ENCODE peak calls at places on chromosome 16, in seven cellular contexts. One of them, this sample, is unnamed. For H3K36me3, the result is how much of the 10 kb centered on the place peaks cover.

GRCh38 chr16:89584768-89585549 is 9.4 kb downstream of the CPNE7 start:
- DNase-seq in mucosa of descending colon: no peak
- DNase-seq in cardiac muscle cell: no peak
- DNase-seq in right lobe of liver: no peak
- DNase-seq in right atrium auricular region: no peak
- DNase-seq in OCI-LY7: no peak
- DNase-seq in suprapubic skin: no peak
- DNase-seq in this sample: no peak

GRCh38 chr16:81181013-81181720 is 57.3 kb upstream of the BCO1 start:
- DNase-seq in mucosa of descending colon: no peak
- DNase-seq in cardiac muscle cell: peak
- DNase-seq in right lobe of liver: peak
- DNase-seq in right atrium auricular region: peak
- DNase-seq in OCI-LY7: no peak
- DNase-seq in suprapubic skin: peak
- DNase-seq in this sample: no peak

GRCh38 chr16:17448640-17449638 is 21.8 kb downstream of the XYLT1 start:
- DNase-seq in mucosa of descending colon: peak
- DNase-seq in cardiac muscle cell: no peak
- DNase-seq in right lobe of liver: peak
- DNase-seq in right atrium auricular region: no peak
- DNase-seq in OCI-LY7: peak
- DNase-seq in suprapubic skin: no peak
- DNase-seq in this sample: peak

GRCh38 chr16:70611224-70611598 is 35.1 kb upstream of the IL34 start:
- DNase-seq in mucosa of descending colon: no peak
- DNase-seq in cardiac muscle cell: no peak
- DNase-seq in right lobe of liver: no peak
- DNase-seq in right atrium auricular region: no peak
- DNase-seq in OCI-LY7: no peak
- DNase-seq in suprapubic skin: no peak
- DNase-seq in this sample: no peak

GRCh38 chr16:65119905-65120341 is 1.9 kb downstream of the CDH11 start:
- DNase-seq in mucosa of descending colon: no peak
- DNase-seq in cardiac muscle cell: peak
- DNase-seq in right lobe of liver: no peak
- DNase-seq in right atrium auricular region: no peak
- DNase-seq in OCI-LY7: no peak
- DNase-seq in suprapubic skin: no peak
- DNase-seq in this sample: no peak

GRCh38 chr16:2884041-2884451 is 1.0 kb downstream of the FLYWCH2 start:
- DNase-seq in mucosa of descending colon: no peak
- DNase-seq in cardiac muscle cell: no peak
- DNase-seq in right lobe of liver: no peak
- DNase-seq in right atrium auricular region: no peak
- DNase-seq in OCI-LY7: no peak
- DNase-seq in suprapubic skin: no peak
- DNase-seq in this sample: no peak

GRCh38 chr16:72786606-72787005 is 261.3 kb downstream of the ZFHX3 start:
- DNase-seq in mucosa of descending colon: no peak
- DNase-seq in cardiac muscle cell: no peak
- DNase-seq in right lobe of liver: no peak
- DNase-seq in right atrium auricular region: no peak
- DNase-seq in OCI-LY7: no peak
- DNase-seq in suprapubic skin: no peak
- DNase-seq in this sample: no peak

GRCh38 chr16:55257971-55258613 is 65.9 kb upstream of the IRX6 start:
- DNase-seq in mucosa of descending colon: peak
- DNase-seq in cardiac muscle cell: peak
- DNase-seq in right lobe of liver: peak
- DNase-seq in right atrium auricular region: peak
- DNase-seq in OCI-LY7: peak
- DNase-seq in suprapubic skin: peak
- DNase-seq in this sample: peak

GRCh38 chr16:89586853-89587252 is 11.3 kb downstream of the CPNE7 start:
- DNase-seq in mucosa of descending colon: no peak
- DNase-seq in cardiac muscle cell: no peak
- DNase-seq in right lobe of liver: no peak
- DNase-seq in right atrium auricular region: no peak
- DNase-seq in OCI-LY7: no peak
- DNase-seq in suprapubic skin: no peak
- DNase-seq in this sample: no peak

GRCh38 chr16:81823111-81823510 is 44.0 kb downstream of the PLCG2 start:
- DNase-seq in mucosa of descending colon: peak
- DNase-seq in cardiac muscle cell: peak
- DNase-seq in right lobe of liver: peak
- DNase-seq in right atrium auricular region: no peak
- DNase-seq in OCI-LY7: peak
- DNase-seq in suprapubic skin: no peak
- DNase-seq in this sample: no peak

GRCh38 chr16:79164378-79164720 is 436.2 kb downstream of the MAF start:
- DNase-seq in mucosa of descending colon: no peak
- DNase-seq in cardiac muscle cell: no peak
- DNase-seq in right lobe of liver: no peak
- DNase-seq in right atrium auricular region: no peak
- DNase-seq in OCI-LY7: no peak
- DNase-seq in suprapubic skin: no peak
- DNase-seq in this sample: no peak

GRCh38 chr16:49857423-49858181 is 1.7 kb upstream of the ZNF423 start:
- DNase-seq in mucosa of descending colon: peak
- DNase-seq in cardiac muscle cell: peak
- DNase-seq in right lobe of liver: peak
- DNase-seq in right atrium auricular region: no peak
- DNase-seq in OCI-LY7: peak
- DNase-seq in suprapubic skin: no peak
- DNase-seq in this sample: peak

GRCh38 chr16:53614346-53614745 is 89.3 kb downstream of the RPGRIP1L start:
- DNase-seq in mucosa of descending colon: no peak
- DNase-seq in cardiac muscle cell: no peak
- DNase-seq in right lobe of liver: no peak
- DNase-seq in right atrium auricular region: no peak
- DNase-seq in OCI-LY7: no peak
- DNase-seq in suprapubic skin: no peak
- DNase-seq in this sample: no peak

GRCh38 chr16:30977502-30977901 is 7.5 kb upstream of the HSD3B7 start:
- DNase-seq in mucosa of descending colon: no peak
- DNase-seq in cardiac muscle cell: no peak
- DNase-seq in right lobe of liver: no peak
- DNase-seq in right atrium auricular region: no peak
- DNase-seq in OCI-LY7: no peak
- DNase-seq in suprapubic skin: no peak
- DNase-seq in this sample: peak

GRCh38 chr16:80585764-80586163 is 45.0 kb downstream of the DYNLRB2 start:
- DNase-seq in mucosa of descending colon: no peak
- DNase-seq in cardiac muscle cell: no peak
- DNase-seq in right lobe of liver: no peak
- DNase-seq in right atrium auricular region: no peak
- DNase-seq in OCI-LY7: no peak
- DNase-seq in suprapubic skin: no peak
- DNase-seq in this sample: no peak

GRCh38 chr16:59865071-59865671 is 1131.1 kb upstream of the GOT2 start:
- DNase-seq in mucosa of descending colon: no peak
- DNase-seq in cardiac muscle cell: no peak
- DNase-seq in right lobe of liver: no peak
- DNase-seq in right atrium auricular region: no peak
- DNase-seq in OCI-LY7: no peak
- DNase-seq in suprapubic skin: no peak
- DNase-seq in this sample: no peak

GRCh38 chr16:84687715-84688114 is 12.1 kb upstream of the USP10 start:
- DNase-seq in mucosa of descending colon: no peak
- DNase-seq in cardiac muscle cell: no peak
- DNase-seq in right lobe of liver: no peak
- DNase-seq in right atrium auricular region: no peak
- DNase-seq in OCI-LY7: peak
- DNase-seq in suprapubic skin: no peak
- DNase-seq in this sample: no peak

GRCh38 chr16:53372942-53373871 is 61.1 kb upstream of the RBL2 start:
- DNase-seq in mucosa of descending colon: peak
- DNase-seq in cardiac muscle cell: peak
- DNase-seq in right lobe of liver: peak
- DNase-seq in right atrium auricular region: no peak
- DNase-seq in OCI-LY7: no peak
- DNase-seq in suprapubic skin: no peak
- DNase-seq in this sample: peak

GRCh38 chr16:55662641-55663040 is 6.9 kb downstream of the SLC6A2 start:
- DNase-seq in mucosa of descending colon: no peak
- DNase-seq in cardiac muscle cell: no peak
- DNase-seq in right lobe of liver: no peak
- DNase-seq in right atrium auricular region: no peak
- DNase-seq in OCI-LY7: no peak
- DNase-seq in suprapubic skin: no peak
- DNase-seq in this sample: no peak

GRCh38 chr16:87212026-87212425 is 105.2 kb downstream of the C16orf95 start:
- DNase-seq in mucosa of descending colon: no peak
- DNase-seq in cardiac muscle cell: no peak
- DNase-seq in right lobe of liver: no peak
- DNase-seq in right atrium auricular region: no peak
- DNase-seq in OCI-LY7: no peak
- DNase-seq in suprapubic skin: no peak
- DNase-seq in this sample: no peak

GRCh38 chr16:53515811-53516210 is 12.8 kb upstream of the AKTIP start:
- DNase-seq in mucosa of descending colon: no peak
- DNase-seq in cardiac muscle cell: no peak
- DNase-seq in right lobe of liver: no peak
- DNase-seq in right atrium auricular region: no peak
- DNase-seq in OCI-LY7: no peak
- DNase-seq in suprapubic skin: peak
- DNase-seq in this sample: no peak

GRCh38 chr16:48444574-48444973 is 59.4 kb upstream of the SIAH1 start:
- DNase-seq in mucosa of descending colon: no peak
- DNase-seq in cardiac muscle cell: no peak
- DNase-seq in right lobe of liver: no peak
- DNase-seq in right atrium auricular region: peak
- DNase-seq in OCI-LY7: no peak
- DNase-seq in suprapubic skin: no peak
- DNase-seq in this sample: no peak

GRCh38 chr16:11164482-11165270 is 91.3 kb downstream of the SOCS1 start:
- DNase-seq in mucosa of descending colon: peak
- DNase-seq in cardiac muscle cell: no peak
- DNase-seq in right lobe of liver: no peak
- DNase-seq in right atrium auricular region: no peak
- DNase-seq in OCI-LY7: no peak
- DNase-seq in suprapubic skin: no peak
- DNase-seq in this sample: no peak

GRCh38 chr16:80583466-80583865 is 42.7 kb downstream of the DYNLRB2 start:
- DNase-seq in mucosa of descending colon: no peak
- DNase-seq in cardiac muscle cell: no peak
- DNase-seq in right lobe of liver: peak
- DNase-seq in right atrium auricular region: no peak
- DNase-seq in OCI-LY7: no peak
- DNase-seq in suprapubic skin: no peak
- DNase-seq in this sample: no peak

GRCh38 chr16:59886021-59886420 is 1151.9 kb upstream of the GOT2 start:
- DNase-seq in mucosa of descending colon: no peak
- DNase-seq in cardiac muscle cell: no peak
- DNase-seq in right lobe of liver: no peak
- DNase-seq in right atrium auricular region: peak
- DNase-seq in OCI-LY7: no peak
- DNase-seq in suprapubic skin: peak
- DNase-seq in this sample: no peak

GRCh38 chr16:87661561-87661960 is 59.3 kb downstream of the JPH3 start:
- DNase-seq in mucosa of descending colon: no peak
- DNase-seq in cardiac muscle cell: peak
- DNase-seq in right lobe of liver: peak
- DNase-seq in right atrium auricular region: no peak
- DNase-seq in OCI-LY7: peak
- DNase-seq in suprapubic skin: no peak
- DNase-seq in this sample: peak

GRCh38 chr16:10941127-10941933 is 938 bp downstream of the DEXI start:
- DNase-seq in mucosa of descending colon: peak
- DNase-seq in cardiac muscle cell: no peak
- DNase-seq in right lobe of liver: peak
- DNase-seq in right atrium auricular region: no peak
- DNase-seq in OCI-LY7: no peak
- DNase-seq in suprapubic skin: no peak
- DNase-seq in this sample: no peak

DNA sequence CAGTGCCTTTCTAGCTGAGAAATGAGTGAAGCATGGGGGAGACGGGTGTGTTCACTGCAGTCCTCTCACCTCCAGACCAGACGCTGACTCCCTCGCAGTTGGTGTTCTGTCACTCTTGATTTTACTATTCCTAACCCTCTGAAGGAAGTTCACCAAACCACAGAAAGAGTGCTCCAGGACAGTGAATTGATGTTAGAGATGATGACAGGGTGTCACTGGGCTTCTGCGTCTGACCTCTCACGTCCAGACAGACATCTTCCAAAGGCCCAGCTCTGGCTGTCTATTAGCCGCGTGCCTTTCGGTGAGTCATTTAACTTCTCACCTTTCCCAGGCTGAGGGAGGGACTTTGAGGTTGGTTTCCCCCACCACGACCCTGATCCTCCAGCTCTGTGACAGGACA is 8.2 kb downstream of the CRAMP1 start:
- DNase-seq in mucosa of descending colon: no peak
- DNase-seq in cardiac muscle cell: no peak
- DNase-seq in right lobe of liver: no peak
- DNase-seq in right atrium auricular region: no peak
- DNase-seq in OCI-LY7: no peak
- DNase-seq in suprapubic skin: no peak
- DNase-seq in this sample: no peak
- H3K36me3 ChIP-seq in mucosa of descending colon: under half
- H3K36me3 ChIP-seq in cardiac muscle cell: under half
- H3K36me3 ChIP-seq in right lobe of liver: under half
- H3K36me3 ChIP-seq in right atrium auricular region: under half
- H3K36me3 ChIP-seq in OCI-LY7: half or more
- H3K36me3 ChIP-seq in suprapubic skin: under half
- H3K36me3 ChIP-seq in this sample: under half

DNA sequence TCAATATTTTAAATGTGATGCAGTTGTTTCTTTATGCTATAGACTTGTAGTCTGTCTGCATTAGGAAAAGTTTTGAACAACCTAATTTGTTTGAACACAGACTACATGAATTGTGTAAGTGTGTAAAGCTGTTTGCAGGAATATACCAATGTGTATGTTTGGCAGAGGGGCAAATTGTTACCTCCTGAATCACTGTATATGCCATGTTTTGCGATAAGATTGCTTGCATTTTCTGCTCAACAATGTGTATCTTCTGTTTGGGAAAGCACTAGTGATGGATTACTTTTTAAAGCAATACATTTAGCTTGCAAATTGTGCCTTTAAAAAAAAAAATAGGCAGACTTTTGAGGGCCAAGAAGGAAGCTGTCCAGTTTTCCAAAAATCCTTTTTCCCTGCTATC is 14.6 kb downstream of the RBBP6 start:
- DNase-seq in mucosa of descending colon: no peak
- DNase-seq in cardiac muscle cell: no peak
- DNase-seq in right lobe of liver: no peak
- DNase-seq in right atrium auricular region: no peak
- DNase-seq in OCI-LY7: no peak
- DNase-seq in suprapubic skin: no peak
- DNase-seq in this sample: no peak
- H3K36me3 ChIP-seq in mucosa of descending colon: under half
- H3K36me3 ChIP-seq in cardiac muscle cell: under half
- H3K36me3 ChIP-seq in right lobe of liver: under half
- H3K36me3 ChIP-seq in right atrium auricular region: under half
- H3K36me3 ChIP-seq in OCI-LY7: half or more
- H3K36me3 ChIP-seq in suprapubic skin: half or more
- H3K36me3 ChIP-seq in this sample: under half

GRCh38 chr16:28210264-28210663 is 1.5 kb downstream of the XPO6 start:
- DNase-seq in mucosa of descending colon: no peak
- DNase-seq in cardiac muscle cell: no peak
- DNase-seq in right lobe of liver: no peak
- DNase-seq in right atrium auricular region: no peak
- DNase-seq in OCI-LY7: no peak
- DNase-seq in suprapubic skin: no peak
- DNase-seq in this sample: no peak
- H3K36me3 ChIP-seq in mucosa of descending colon: under half
- H3K36me3 ChIP-seq in cardiac muscle cell: under half
- H3K36me3 ChIP-seq in right lobe of liver: under half
- H3K36me3 ChIP-seq in right atrium auricular region: under half
- H3K36me3 ChIP-seq in OCI-LY7: half or more
- H3K36me3 ChIP-seq in suprapubic skin: under half
- H3K36me3 ChIP-seq in this sample: under half

GRCh38 chr16:4870138-4870671 is 22.9 kb downstream of the UBN1 start:
- DNase-seq in mucosa of descending colon: no peak
- DNase-seq in cardiac muscle cell: no peak
- DNase-seq in right lobe of liver: no peak
- DNase-seq in right atrium auricular region: no peak
- DNase-seq in OCI-LY7: no peak
- DNase-seq in suprapubic skin: no peak
- DNase-seq in this sample: no peak
- H3K36me3 ChIP-seq in mucosa of descending colon: under half
- H3K36me3 ChIP-seq in cardiac muscle cell: under half
- H3K36me3 ChIP-seq in right lobe of liver: under half
- H3K36me3 ChIP-seq in right atrium auricular region: half or more
- H3K36me3 ChIP-seq in OCI-LY7: half or more
- H3K36me3 ChIP-seq in suprapubic skin: half or more
- H3K36me3 ChIP-seq in this sample: half or more